ENCODE peak calls at places on chromosomes 7 and 10, in eight cellular contexts. Y is neural crest cell; X is ascending aorta; F is psoas muscle; T is tibial artery; N is CD4-positive, alpha-beta T cell; B is astrocyte of the spinal cord; P is body of pancreas. E is an unnamed sample.

GRCh38 chr10:42753507-42754154 is 29.0 kb upstream of the BMS1 start:
- DNase-seq in F (peak), N (no peak), T (peak), B (no peak), X (no peak), P (no peak), Y (no peak), E (no peak)

GRCh38 chr10:86169066-86169465 is 197.5 kb downstream of the GRID1 start:
- DNase-seq in T (no peak), B (no peak), P (no peak), X (peak), N (no peak), F (no peak), Y (no peak), E (no peak)

GRCh38 chr7:78301361-78301760 is 502.8 kb downstream of the PHTF2 start:
- DNase-seq in T (no peak), Y (no peak), X (no peak), F (no peak), B (peak), N (no peak), P (no peak), E (no peak)

GRCh38 chr10:8396675-8397074 is 342.2 kb downstream of the GATA3 start:
- DNase-seq in F (no peak), B (no peak), Y (no peak), X (no peak), T (no peak), P (no peak), N (no peak), E (no peak)

GRCh38 chr10:86168256-86168655 is 198.3 kb downstream of the GRID1 start:
- DNase-seq in X (peak), P (no peak), F (no peak), T (peak), Y (no peak), B (no peak), N (no peak), E (no peak)

GRCh38 chr10:24153016-24153415 is 55.9 kb upstream of the KIAA1217 start:
- DNase-seq in N (no peak), Y (no peak), X (no peak), F (no peak), T (no peak), B (peak), P (no peak), E (no peak)

GRCh38 chr7:137656227-137656849 is 190.4 kb downstream of the DGKI start:
- DNase-seq in P (peak), F (peak), Y (peak), N (peak), X (peak), T (peak), B (peak), E (no peak)

GRCh38 chr7:44678096-44678467 is 70.6 kb upstream of the ZMIZ2 start:
- DNase-seq in B (no peak), P (no peak), N (no peak), X (no peak), F (no peak), Y (no peak), T (peak), E (no peak)

GRCh38 chr7:139588632-139589031 is 65.1 kb downstream of the CLEC2L start:
- DNase-seq in F (no peak), X (peak), N (no peak), T (no peak), B (peak), Y (no peak), P (no peak), E (no peak)

GRCh38 chr10:30671011-30671616 is 41.6 kb upstream of the LYZL2 start:
- DNase-seq in T (no peak), Y (peak), X (no peak), F (no peak), P (peak), N (no peak), B (peak), E (no peak)

GRCh38 chr7:139108256-139109187 is 998 bp downstream of the ZC3HAV1 start:
- DNase-seq in Y (peak), P (peak), F (no peak), N (no peak), B (peak), X (peak), T (peak), E (no peak)

GRCh38 chr10:47412869-47413268 is 28.8 kb upstream of the ZNF488 start:
- DNase-seq in X (no peak), F (no peak), B (no peak), T (no peak), N (no peak), Y (no peak), P (no peak), E (no peak)

GRCh38 chr7:82745117-82745516 is 301.5 kb upstream of the CACNA2D1 start:
- DNase-seq in P (no peak), N (no peak), Y (no peak), T (no peak), F (no peak), X (no peak), B (peak), E (no peak)

GRCh38 chr7:10708447-10708846 is 265.2 kb upstream of the PHF14 start:
- DNase-seq in Y (peak), X (no peak), B (no peak), N (no peak), P (peak), T (no peak), F (no peak), E (no peak)

GRCh38 chr7:68476966-68477365 is 1121.3 kb upstream of the AUTS2 start:
- DNase-seq in T (no peak), P (no peak), B (no peak), N (no peak), Y (no peak), F (no peak), X (no peak), E (no peak)

GRCh38 chr10:78047314-78047891 is 13.7 kb downstream of the RPS24 start:
- DNase-seq in B (peak), X (peak), N (peak), P (peak), Y (peak), T (peak), F (peak), E (peak)

GRCh38 chr7:36308031-36308430 is 81.6 kb upstream of the ANLN start:
- DNase-seq in X (no peak), P (no peak), B (no peak), Y (no peak), T (peak), N (no peak), F (no peak), E (no peak)

GRCh38 chr10:95571390-95571789 is 10.2 kb upstream of the SORBS1 start:
- DNase-seq in F (no peak), T (no peak), B (no peak), N (no peak), X (no peak), P (no peak), Y (no peak), E (no peak)

GRCh38 chr7:71131256-71131752 is 640 bp upstream of the GALNT17 start:
- DNase-seq in B (peak), T (peak), X (peak), N (no peak), P (peak), Y (peak), F (no peak), E (peak)

GRCh38 chr7:116380030-116380429 is 119.5 kb upstream of the CAV2 start:
- DNase-seq in F (no peak), B (no peak), N (no peak), P (no peak), T (no peak), Y (no peak), X (no peak), E (no peak)

GRCh38 chr10:96244354-96244753 is 27.0 kb downstream of the BLNK start:
- DNase-seq in Y (no peak), N (no peak), B (no peak), X (no peak), P (no peak), T (no peak), F (no peak), E (no peak)

GRCh38 chr10:97703398-97704067 is 10.0 kb upstream of the MARVELD1 start:
- DNase-seq in P (no peak), Y (no peak), F (no peak), X (no peak), N (no peak), B (no peak), T (peak), E (no peak)

GRCh38 chr10:104574470-104575213 is 66.4 kb upstream of the SORCS3 start:
- DNase-seq in Y (no peak), B (no peak), P (no peak), N (no peak), T (no peak), X (no peak), F (no peak), E (no peak)

GRCh38 chr10:96511044-96511945 is 2.4 kb downstream of the TLL2 start:
- DNase-seq in P (peak), B (peak), T (no peak), Y (peak), F (no peak), X (no peak), N (no peak), E (peak)

GRCh38 chr10:62560207-62560819 is 186.1 kb downstream of the ZNF365 start:
- DNase-seq in Y (no peak), N (no peak), F (no peak), P (no peak), X (peak), B (peak), T (no peak), E (no peak)

GRCh38 chr10:78849115-78849514 is 219.7 kb upstream of the ZMIZ1 start:
- DNase-seq in T (no peak), X (no peak), N (no peak), Y (no peak), P (no peak), B (no peak), F (no peak), E (no peak)

GRCh38 chr7:141073173-141073640 is 657 bp upstream of the TMEM178B start:
- DNase-seq in P (peak), N (no peak), F (peak), Y (peak), B (peak), X (no peak), T (no peak), E (no peak)

GRCh38 chr7:106772655-106773108 is 92.4 kb upstream of the PIK3CG start:
- DNase-seq in Y (no peak), F (no peak), P (no peak), B (peak), X (no peak), N (no peak), T (no peak), E (no peak)

GRCh38 chr10:70892631-70893030 is 4.3 kb upstream of the PCBD1 start:
- DNase-seq in T (no peak), N (no peak), B (no peak), P (no peak), X (no peak), F (no peak), Y (no peak), E (no peak)

GRCh38 chr7:888081-889024 is 12.0 kb downstream of the GET4 start:
- DNase-seq in P (no peak), X (no peak), N (no peak), Y (no peak), F (peak), B (no peak), T (no peak), E (no peak)

GRCh38 chr10:105024184-105024583 is 383.1 kb downstream of the SORCS3 start:
- DNase-seq in P (no peak), T (no peak), Y (no peak), X (no peak), N (no peak), F (no peak), B (no peak), E (no peak)

GRCh38 chr7:80210400-80210799 is 75.8 kb downstream of the GNAI1 start:
- DNase-seq in X (no peak), P (no peak), Y (no peak), T (no peak), N (no peak), B (no peak), F (no peak), E (no peak)

GRCh38 chr7:17446340-17446739 is 147.9 kb downstream of the AHR start:
- DNase-seq in Y (no peak), F (no peak), T (no peak), N (no peak), P (no peak), B (no peak), X (no peak), E (no peak)

GRCh38 chr10:31706921-31707571 is 221.6 kb downstream of the ARHGAP12 start:
- DNase-seq in N (no peak), X (no peak), B (no peak), P (no peak), T (peak), F (peak), Y (peak), E (no peak)

GRCh38 chr7:81231203-81231922 is 312.5 kb upstream of the SEMA3C start:
- DNase-seq in B (no peak), X (no peak), P (no peak), N (no peak), F (no peak), T (no peak), Y (no peak), E (no peak)

GRCh38 chr7:121187676-121188075 is 141.1 kb upstream of the WNT16 start:
- DNase-seq in X (no peak), N (no peak), B (peak), P (no peak), T (no peak), F (no peak), Y (no peak), E (no peak)

GRCh38 chr10:16545126-16545736 is 23.6 kb upstream of the C1QL3 start:
- DNase-seq in B (peak), X (no peak), P (peak), F (no peak), T (no peak), Y (no peak), N (no peak), E (no peak)

DNA sequence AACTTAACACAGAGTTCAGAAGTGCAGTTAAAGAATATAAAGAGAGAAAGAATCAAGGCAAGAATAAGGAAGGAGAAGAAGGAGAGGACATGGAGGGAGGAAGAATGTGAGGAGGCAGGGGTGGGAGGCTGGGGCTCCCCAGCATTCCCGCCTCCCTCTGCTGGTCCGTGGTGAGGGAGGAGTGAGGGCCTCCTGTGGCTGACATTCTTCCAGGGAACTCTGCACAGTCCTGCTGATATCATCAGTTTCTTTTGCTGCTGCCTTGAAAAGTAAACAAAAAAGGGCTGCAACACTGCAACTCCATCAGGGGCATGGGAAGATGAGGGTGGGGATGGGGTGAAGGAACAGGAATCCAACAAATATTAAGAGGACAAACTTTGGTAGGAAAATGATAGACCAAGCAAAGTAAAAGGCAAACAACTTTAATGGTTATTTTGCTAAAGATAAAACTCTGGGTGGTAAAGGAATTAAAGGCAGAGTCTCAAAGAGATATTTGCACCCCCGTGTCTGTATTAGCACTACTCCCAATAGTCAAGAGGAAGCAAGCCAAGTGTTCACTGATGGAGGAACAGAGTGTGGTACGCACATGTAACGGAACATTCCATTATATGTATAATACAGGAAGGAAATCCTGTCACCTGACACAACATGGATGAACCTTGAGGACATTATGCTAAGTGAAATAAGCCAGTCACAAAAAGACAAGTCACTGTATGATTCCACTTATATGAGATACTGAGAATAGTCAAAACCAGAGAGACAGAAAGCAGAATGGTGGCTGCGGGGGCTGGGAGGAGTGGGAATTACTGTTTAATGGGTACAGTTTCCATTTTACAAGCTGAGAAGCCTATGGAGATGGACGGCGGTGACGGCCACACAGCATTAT is 8.0 kb upstream of the SPOCK2 start:
- DNase-seq in N (no peak), F (no peak), X (no peak), Y (no peak), P (no peak), B (peak), T (no peak), E (no peak)
- TF ChIP-seq CTCF in N (no peak), F (no peak), X (no peak), Y (no peak), P (no peak), B (peak), T (no peak), E (no peak)

DNA sequence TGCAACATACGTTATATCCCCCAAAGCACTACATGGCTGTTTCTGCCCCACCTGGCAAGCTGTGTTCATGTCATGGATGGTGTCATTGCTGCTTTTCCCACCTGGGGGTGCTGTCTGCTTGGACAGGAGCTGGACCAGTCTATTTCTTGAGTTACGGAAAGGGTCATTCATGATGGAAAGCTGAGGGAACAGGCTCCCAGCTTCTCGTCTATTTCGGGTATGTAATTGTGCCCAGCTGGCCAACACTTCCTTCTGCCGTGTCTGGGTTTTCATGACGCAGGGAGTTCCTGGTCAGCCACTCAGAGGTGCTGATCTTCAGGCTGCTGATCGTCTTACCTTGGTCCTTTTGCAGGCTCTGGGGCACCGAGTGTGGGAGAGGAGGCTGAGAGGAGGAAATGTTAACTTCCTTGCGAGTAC is 8.6 kb downstream of the BTBD16 start:
- DNase-seq in T (no peak), N (no peak), X (peak), Y (peak), P (peak), F (peak), B (peak), E (no peak)
- TF ChIP-seq CTCF in T (peak), N (no peak), X (peak), Y (peak), P (no peak), F (peak), B (peak), E (peak)

GRCh38 chr10:65358565-65358964 is 1567.3 kb upstream of the LRRTM3 start:
- DNase-seq in B (peak), T (no peak), N (no peak), P (peak), X (no peak), Y (no peak), F (no peak), E (no peak)
- TF ChIP-seq CTCF in B (peak), T (no peak), N (no peak), P (peak), X (no peak), Y (peak), F (no peak), E (peak)

DNA sequence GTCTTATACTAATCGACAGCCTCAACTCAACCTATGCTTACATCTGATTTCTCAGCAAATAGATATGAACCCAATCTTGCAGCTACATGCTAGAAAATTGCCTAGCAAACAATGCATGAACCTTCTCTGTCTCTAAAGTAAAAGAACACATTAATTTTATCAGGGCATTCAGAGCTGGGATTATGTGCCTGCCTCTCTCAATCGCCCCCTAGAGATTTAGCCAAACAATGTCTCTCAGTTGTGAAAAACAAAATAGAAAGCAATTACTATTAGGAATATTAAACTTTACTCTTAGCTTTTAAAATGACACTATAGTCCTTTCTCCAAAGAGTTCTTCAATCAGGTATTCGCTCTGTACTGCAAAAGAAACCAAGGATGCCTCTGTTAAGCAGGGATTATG is 737.1 kb downstream of the PARD3 start:
- DNase-seq in Y (no peak), N (no peak), F (no peak), B (no peak), P (no peak), T (no peak), X (no peak), E (no peak)
- TF ChIP-seq CTCF in Y (no peak), N (no peak), F (no peak), B (peak), P (no peak), T (no peak), X (no peak), E (peak)

GRCh38 chr10:11108356-11108755 is 90.7 kb downstream of the CELF2 start:
- DNase-seq in N (no peak), B (no peak), Y (peak), P (no peak), F (no peak), X (no peak), T (no peak), E (no peak)

GRCh38 chr10:11107953-11108352 is 90.3 kb downstream of the CELF2 start:
- DNase-seq in P (no peak), T (no peak), Y (no peak), F (no peak), B (no peak), N (no peak), X (no peak), E (no peak)

GRCh38 chr10:11105676-11106004 is 88.0 kb downstream of the CELF2 start:
- DNase-seq in F (no peak), N (no peak), Y (no peak), X (no peak), P (no peak), T (no peak), B (no peak), E (no peak)

GRCh38 chr10:11104772-11105675 is 87.4 kb downstream of the CELF2 start:
- DNase-seq in P (no peak), F (no peak), B (no peak), T (no peak), N (no peak), Y (no peak), X (no peak), E (no peak)

GRCh38 chr10:11106621-11107374 is 89.1 kb downstream of the CELF2 start:
- DNase-seq in T (no peak), Y (no peak), P (no peak), B (no peak), F (no peak), X (no peak), N (no peak), E (no peak)
- TF ChIP-seq CTCF in T (no peak), Y (no peak), P (no peak), B (no peak), F (no peak), X (no peak), N (no peak), E (no peak)

GRCh38 chr7:156985101-156985967 is 25.1 kb downstream of the MNX1 start:
- DNase-seq in P (no peak), N (no peak), F (no peak), B (no peak), T (peak), X (no peak), Y (no peak), E (no peak)
- TF ChIP-seq CTCF in P (no peak), N (no peak), F (no peak), B (no peak), T (no peak), X (no peak), Y (no peak), E (no peak)

DNA sequence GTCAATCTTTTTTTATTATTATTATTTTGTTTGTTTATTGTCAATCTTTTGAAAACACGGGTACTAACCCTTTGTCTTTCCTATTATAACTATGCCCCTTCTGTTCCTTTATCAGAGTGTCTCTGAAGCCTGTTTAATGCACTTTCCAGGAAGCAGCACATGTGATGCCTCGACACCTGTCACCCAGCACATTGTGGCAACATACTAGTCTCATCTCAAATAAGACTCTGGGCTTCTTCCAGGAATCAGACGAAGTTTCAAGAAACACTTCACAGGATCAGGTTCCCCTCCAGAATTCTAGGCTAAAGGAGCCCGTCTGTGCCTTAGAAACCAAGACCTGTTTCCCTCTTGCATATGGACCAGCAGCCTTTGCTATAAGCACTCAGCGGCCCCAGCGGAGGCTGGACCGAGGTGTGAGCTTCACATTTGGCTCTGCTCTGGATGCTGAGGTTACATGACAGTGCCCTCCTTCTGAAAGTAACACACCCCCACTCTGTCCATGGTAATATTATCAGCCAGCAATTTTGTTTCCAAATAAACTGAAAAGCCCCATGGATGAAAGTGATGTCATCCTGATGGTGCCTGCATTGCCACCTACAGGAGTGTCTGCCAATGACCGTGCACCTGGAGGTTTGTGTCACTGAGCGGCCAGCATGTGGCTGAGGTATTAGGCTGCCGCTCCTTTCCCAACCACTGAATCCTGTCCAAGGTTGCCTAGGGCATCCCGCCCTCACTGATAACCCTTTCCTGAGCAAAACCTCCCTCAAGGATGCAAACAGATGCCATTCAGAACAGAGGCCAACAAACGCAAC is 38.1 kb downstream of the MKI67 start:
- DNase-seq in B (no peak), T (peak), X (no peak), F (no peak), N (no peak), Y (no peak), P (no peak), E (no peak)
- TF ChIP-seq CTCF in B (peak), T (no peak), X (no peak), F (no peak), N (no peak), Y (peak), P (no peak), E (no peak)